ENCODE peak calls at places on chromosome 16, in nine cellular contexts. R is AG04450, Z is GM20000, X is WERI-Rb-1, L is AG04449, E is colonic mucosa, H is foreskin keratinocyte, B is stomach, Y is astrocyte of the spinal cord. T is an unnamed sample.

GRCh38 chr16:75244225-75244792 is 7.1 kb downstream of the BCAR1 start:
- DNase-seq in R (no peak), Z (no peak), X (no peak), L (no peak), E (no peak), H (no peak), B (peak; percentile 79), Y (peak; percentile 59), T (no peak)

GRCh38 chr16:52500963-52501362 is 46.0 kb downstream of the TOX3 start:
- DNase-seq in R (no peak), Z (no peak), X (no peak), L (no peak), E (no peak), H (no peak), B (no peak), Y (no peak), T (no peak)

GRCh38 chr16:57485091-57485915 is 990 bp downstream of the DOK4 start:
- DNase-seq in R (no peak), Z (no peak), X (no peak), L (no peak), E (peak; percentile 81), H (no peak), B (peak; percentile 61), Y (no peak), T (no peak)

GRCh38 chr16:26195225-26195624 is 503.5 kb downstream of the HS3ST4 start:
- DNase-seq in R (no peak), Z (no peak), X (no peak), L (no peak), E (no peak), H (no peak), B (no peak), Y (no peak), T (no peak)

GRCh38 chr16:9135797-9136196 is 44.4 kb downstream of the HAPSTR1 start:
- DNase-seq in R (no peak), Z (no peak), X (no peak), L (no peak), E (no peak), H (no peak), B (no peak), Y (no peak), T (no peak)

GRCh38 chr16:85862476-85863383 is 36.2 kb upstream of the IRF8 start:
- DNase-seq in R (no peak), Z (no peak), X (no peak), L (no peak), E (peak; percentile 12), H (no peak), B (no peak), Y (no peak), T (no peak)

GRCh38 chr16:89316701-89317100 is 99.2 kb downstream of the ZNF778 start:
- DNase-seq in R (no peak), Z (no peak), X (no peak), L (no peak), E (no peak), H (no peak), B (no peak), Y (no peak), T (no peak)

GRCh38 chr16:83116274-83116892 is 489.6 kb downstream of the CDH13 start:
- DNase-seq in R (no peak), Z (no peak), X (no peak), L (no peak), E (no peak), H (no peak), B (no peak), Y (no peak), T (no peak)

GRCh38 chr16:58331024-58331707 is 36.3 kb upstream of the PRSS54 start:
- DNase-seq in R (no peak), Z (no peak), X (peak; percentile 57), L (no peak), E (no peak), H (no peak), B (no peak), Y (no peak), T (no peak)

GRCh38 chr16:72247821-72248253 is 75.9 kb upstream of the PMFBP1 start:
- DNase-seq in R (no peak), Z (no peak), X (no peak), L (no peak), E (no peak), H (no peak), B (no peak), Y (peak; percentile 50), T (no peak)

GRCh38 chr16:5058476-5058875 is 7.3 kb downstream of the C16orf89 start:
- DNase-seq in R (no peak), Z (peak; percentile 1), X (peak; percentile 27), L (no peak), E (no peak), H (no peak), B (no peak), Y (no peak), T (no peak)

GRCh38 chr16:29009838-29010166 is 24.9 kb downstream of the LAT start:
- DNase-seq in R (no peak), Z (no peak), X (no peak), L (no peak), E (no peak), H (no peak), B (no peak), Y (no peak), T (no peak)

GRCh38 chr16:58016841-58017446 is 8.6 kb upstream of the MMP15 start:
- DNase-seq in R (no peak), Z (no peak), X (no peak), L (no peak), E (no peak), H (no peak), B (no peak), Y (no peak), T (no peak)

GRCh38 chr16:57884655-57885133 is 82.4 kb upstream of the KIFC3 start:
- DNase-seq in R (no peak), Z (no peak), X (peak; percentile 67), L (no peak), E (no peak), H (no peak), B (no peak), Y (no peak), T (no peak)

GRCh38 chr16:69465083-69465721 is 40.8 kb downstream of the CYB5B start:
- DNase-seq in R (no peak), Z (peak; percentile 39), X (no peak), L (no peak), E (peak; percentile 27), H (no peak), B (no peak), Y (peak; percentile 38), T (no peak)
- TF ChIP-seq CTCF in R (peak; percentile 17), Z (no peak), X (peak; percentile 8), L (no peak), E (no peak), H (peak; percentile 31), B (no peak), Y (no peak), T (no peak)

GRCh38 chr16:7315813-7316212 is 16.8 kb upstream of the RBFOX1 start:
- DNase-seq in R (no peak), Z (no peak), X (no peak), L (no peak), E (no peak), H (no peak), B (no peak), Y (no peak), T (no peak)

GRCh38 chr16:7318661-7319060 is 14.0 kb upstream of the RBFOX1 start:
- DNase-seq in R (no peak), Z (no peak), X (no peak), L (no peak), E (no peak), H (no peak), B (no peak), Y (no peak), T (no peak)

GRCh38 chr16:7317982-7318381 is 14.7 kb upstream of the RBFOX1 start:
- DNase-seq in R (no peak), Z (no peak), X (no peak), L (no peak), E (no peak), H (no peak), B (no peak), Y (no peak), T (no peak)

GRCh38 chr16:7316266-7316888 is 16.3 kb upstream of the RBFOX1 start:
- DNase-seq in R (no peak), Z (no peak), X (no peak), L (no peak), E (no peak), H (no peak), B (no peak), Y (no peak), T (no peak)

GRCh38 chr16:7313170-7313569 is 19.5 kb upstream of the RBFOX1 start:
- DNase-seq in R (no peak), Z (no peak), X (peak; percentile 15), L (no peak), E (no peak), H (no peak), B (no peak), Y (no peak), T (no peak)
- TF ChIP-seq CTCF in R (no peak), Z (no peak), X (peak; percentile 56), L (no peak), E (no peak), H (no peak), B (no peak), Y (peak; percentile 27), T (no peak)

GRCh38 chr16:87551487-87551886 is 50.8 kb upstream of the JPH3 start:
- DNase-seq in R (no peak), Z (no peak), X (no peak), L (no peak), E (no peak), H (no peak), B (no peak), Y (no peak), T (no peak)

GRCh38 chr16:87554754-87555427 is 47.4 kb upstream of the JPH3 start:
- DNase-seq in R (no peak), Z (no peak), X (no peak), L (no peak), E (no peak), H (no peak), B (no peak), Y (no peak), T (no peak)

GRCh38 chr16:87552772-87553171 is 49.5 kb upstream of the JPH3 start:
- DNase-seq in R (no peak), Z (no peak), X (no peak), L (no peak), E (no peak), H (peak; percentile 46), B (no peak), Y (no peak), T (no peak)

GRCh38 chr16:87552072-87552718 is 50.1 kb upstream of the JPH3 start:
- DNase-seq in R (no peak), Z (no peak), X (no peak), L (no peak), E (no peak), H (no peak), B (no peak), Y (no peak), T (no peak)

DNA sequence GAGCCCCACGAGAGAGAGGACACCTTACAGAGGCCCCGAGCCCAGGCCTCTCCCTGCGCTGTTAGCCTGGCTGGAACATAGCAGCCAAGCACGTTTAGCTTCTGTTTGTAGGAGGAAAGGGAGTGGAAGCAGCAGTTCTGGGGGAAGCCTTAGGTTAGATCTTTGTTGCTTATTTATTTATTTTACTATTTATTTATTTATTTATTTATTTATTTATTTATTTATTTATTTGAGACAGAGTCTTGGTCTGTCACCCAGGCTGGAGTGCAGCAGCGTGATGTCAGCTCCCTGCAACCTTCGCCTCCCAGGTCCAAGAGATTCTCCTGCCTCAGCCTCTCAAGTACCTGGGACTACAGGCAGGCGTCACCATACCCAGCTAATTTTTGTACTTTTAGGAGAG is 49.1 kb upstream of the JPH3 start:
- DNase-seq in R (no peak), Z (no peak), X (no peak), L (no peak), E (no peak), H (no peak), B (no peak), Y (no peak), T (no peak)
- TF ChIP-seq CTCF in R (no peak), Z (no peak), X (no peak), L (no peak), E (no peak), H (no peak), B (no peak), Y (no peak), T (no peak)

GRCh38 chr16:17251496-17251895 is 219.3 kb downstream of the XYLT1 start:
- DNase-seq in R (no peak), Z (no peak), X (no peak), L (no peak), E (no peak), H (no peak), B (no peak), Y (no peak), T (no peak)
- TF ChIP-seq CTCF in R (no peak), Z (no peak), X (peak; percentile 26), L (no peak), E (no peak), H (peak; percentile 22), B (no peak), Y (no peak), T (no peak)

T was measured in activated B cell treated with CpG ODN at 0.5 μM for 24 hours.